ENCODE peak calls at places on chromosomes 6 and 20, in five cellular contexts. L is naive thymus-derived CD8-positive, alpha-beta T cell; R is ELF-1; I is HEK293T; Z is iris pigment epithelial cell. U is an unnamed sample.

GRCh38 chr20:3805594-3806264 is 9.6 kb downstream of the CDC25B start:
- DNase-seq in L (no peak), R (no peak), I (no peak), Z (peak), U (peak)

GRCh38 chr6:138814179-138814834 is 18.4 kb downstream of the ECT2L start:
- DNase-seq in L (no peak), R (no peak), I (no peak), Z (no peak), U (no peak)

GRCh38 chr6:169117663-169118062 is 136.0 kb downstream of the THBS2 start:
- DNase-seq in L (no peak), R (no peak), I (no peak), Z (no peak), U (no peak)

GRCh38 chr6:16849280-16850210 is 88.3 kb upstream of the ATXN1 start:
- DNase-seq in L (no peak), R (peak), I (peak), Z (peak), U (peak)

GRCh38 chr6:1055015-1055921 is 256.6 kb upstream of the FOXQ1 start:
- DNase-seq in L (no peak), R (peak), I (no peak), Z (no peak), U (no peak)

GRCh38 chr6:131387706-131388455 is 185.1 kb upstream of the ARG1 start:
- DNase-seq in L (no peak), R (no peak), I (no peak), Z (no peak), U (no peak)

GRCh38 chr6:85186546-85187170 is 263.2 kb upstream of the NT5E start:
- DNase-seq in L (no peak), R (no peak), I (no peak), Z (peak), U (peak)

GRCh38 chr6:9360881-9361280 is 925.5 kb upstream of the SLC35B3 start:
- DNase-seq in L (no peak), R (no peak), I (no peak), Z (peak), U (peak)

GRCh38 chr6:27297857-27298730 is 14.0 kb downstream of the POM121L2 start:
- DNase-seq in L (no peak), R (peak), I (peak), Z (peak), U (peak)

GRCh38 chr6:35082733-35083403 is 58.3 kb downstream of the TCP11 start:
- DNase-seq in L (no peak), R (no peak), I (no peak), Z (no peak), U (no peak)

GRCh38 chr6:126041516-126042447 is 55.4 kb downstream of the TRMT11 start:
- DNase-seq in L (no peak), R (no peak), I (no peak), Z (peak), U (peak)

GRCh38 chr20:50186987-50187402 is 3.6 kb upstream of the CEBPB start:
- DNase-seq in L (no peak), R (no peak), I (no peak), Z (no peak), U (no peak)

GRCh38 chr6:35359744-35360348 is 17.5 kb downstream of the PPARD start:
- DNase-seq in L (no peak), R (peak), I (no peak), Z (peak), U (peak)

GRCh38 chr6:136403166-136403980 is 113.7 kb upstream of the BCLAF1 start:
- DNase-seq in L (no peak), R (no peak), I (peak), Z (peak), U (peak)

GRCh38 chr6:106180208-106180607 is 94.1 kb downstream of the PRDM1 start:
- DNase-seq in L (no peak), R (no peak), I (no peak), Z (no peak), U (no peak)

GRCh38 chr20:44471481-44471882 is 4.2 kb upstream of the TTPAL start:
- DNase-seq in L (no peak), R (peak), I (no peak), Z (peak), U (peak)

GRCh38 chr20:46070215-46070910 is 19.4 kb downstream of the NCOA5 start:
- DNase-seq in L (no peak), R (no peak), I (no peak), Z (peak), U (peak)

GRCh38 chr6:11778648-11779307 is at the start of gene ADTRP:
- DNase-seq in L (no peak), R (peak), I (no peak), Z (no peak), U (no peak)

GRCh38 chr20:1894471-1894950 is 696 bp upstream of the SIRPA start:
- DNase-seq in L (no peak), R (peak), I (peak), Z (peak), U (peak)

GRCh38 chr20:19354950-19355349 is 142.5 kb downstream of the SLC24A3 start:
- DNase-seq in L (no peak), R (no peak), I (no peak), Z (no peak), U (no peak)

GRCh38 chr6:53979468-53980067 is 131.7 kb upstream of the MLIP start:
- DNase-seq in L (no peak), R (no peak), I (peak), Z (peak), U (peak)

GRCh38 chr20:37902504-37903313 is at the start of gene VSTM2L:
- DNase-seq in L (no peak), R (no peak), I (peak), Z (peak), U (peak)

GRCh38 chr20:47360207-47360488 is 3.6 kb upstream of the ZMYND8 start:
- DNase-seq in L (no peak), R (no peak), I (no peak), Z (peak), U (peak)

GRCh38 chr20:57600324-57601210 is 19.7 kb downstream of the ZBP1 start:
- DNase-seq in L (no peak), R (no peak), I (no peak), Z (peak), U (peak)

GRCh38 chr6:83867527-83868161 is 8.2 kb downstream of the CYB5R4 start:
- DNase-seq in L (peak), R (peak), I (no peak), Z (peak), U (peak)

GRCh38 chr20:37319120-37319717 is 26.7 kb upstream of the SRC start:
- DNase-seq in L (no peak), R (peak), I (no peak), Z (peak), U (peak)

GRCh38 chr6:129733290-129733689 is 23.3 kb upstream of the ARHGAP18 start:
- DNase-seq in L (no peak), R (no peak), I (no peak), Z (no peak), U (no peak)

GRCh38 chr6:38566295-38566694 is 73.4 kb downstream of the BTBD9 start:
- DNase-seq in L (no peak), R (no peak), I (no peak), Z (peak), U (no peak)

GRCh38 chr6:156280131-156280530 is 497.0 kb upstream of the ARID1B start:
- DNase-seq in L (no peak), R (no peak), I (no peak), Z (no peak), U (no peak)

GRCh38 chr6:7307533-7307932 is 5.5 kb downstream of the SSR1 start:
- DNase-seq in L (no peak), R (no peak), I (no peak), Z (no peak), U (no peak)

GRCh38 chr6:80287112-80287511 is 180.6 kb downstream of the BCKDHB start:
- DNase-seq in L (no peak), R (no peak), I (no peak), Z (no peak), U (no peak)

GRCh38 chr20:10332656-10333421 is 101.2 kb downstream of the MKKS start:
- DNase-seq in L (no peak), R (no peak), I (no peak), Z (peak), U (no peak)

GRCh38 chr6:75170666-75171065 is 35.2 kb downstream of the COL12A1 start:
- DNase-seq in L (no peak), R (no peak), I (no peak), Z (no peak), U (no peak)